ENCODE peak calls at places on chromosomes 16 and 17, in nine cellular contexts. Y is H7; Z is iris pigment epithelial cell; N is stimulated activated effector memory CD8-positive, alpha-beta T cell treated with anti-CD3 and anti-CD28 coated beads, Interleukin-12 subunit alpha, Interleukin-12 subunit beta, amount 100 ng/mL, for 72 hours; L is H9; M is ELF-1; U is fibroblast of pulmonary artery; D is germinal center; O is RPMI7951. K is an unnamed sample.

GRCh38 chr16:80045944-80046660 is 445.6 kb upstream of the MAF start:
- DNase-seq in L (no peak), D (no peak), Y (no peak), Z (no peak), M (no peak), N (no peak), U (no peak), O (no peak), K (no peak)

GRCh38 chr16:17963185-17963836 is 373.2 kb downstream of the NPIPA8 start:
- DNase-seq in M (peak; percentile 19), U (no peak), Y (no peak), N (no peak), Z (no peak), L (no peak), O (no peak), D (no peak), K (no peak)

GRCh38 chr16:74468807-74469511 is 47.7 kb upstream of the CLEC18B start:
- DNase-seq in L (no peak), N (no peak), O (no peak), D (no peak), M (no peak), U (no peak), Z (no peak), Y (no peak), K (no peak)

GRCh38 chr16:23257682-23258081 is 44.4 kb upstream of the SCNN1B start:
- DNase-seq in L (no peak), N (no peak), Z (no peak), D (no peak), U (no peak), O (no peak), Y (no peak), M (peak; percentile 85), K (no peak)

GRCh38 chr17:44159519-44160210 is 10.8 kb upstream of the ASB16 start:
- DNase-seq in D (no peak), M (no peak), O (peak; percentile 22), N (no peak), Y (no peak), L (no peak), U (peak; percentile 46), Z (peak; percentile 33), K (no peak)

GRCh38 chr17:43427362-43428043 is 28.7 kb downstream of the ARL4D start:
- DNase-seq in N (no peak), Y (no peak), M (no peak), L (no peak), U (no peak), O (no peak), Z (no peak), D (no peak), K (no peak)

GRCh38 chr17:34816806-34817205 is 144.5 kb downstream of the CCT6B start:
- DNase-seq in O (no peak), M (peak; percentile 88), Y (no peak), L (peak; percentile 68), N (no peak), D (no peak), Z (no peak), U (no peak), K (no peak)

GRCh38 chr16:31395647-31396046 is 2.5 kb downstream of the ITGAD start:
- DNase-seq in U (no peak), D (no peak), M (no peak), O (no peak), Y (no peak), N (no peak), Z (no peak), L (no peak), K (no peak)

GRCh38 chr16:85589688-85590505 is 23.2 kb upstream of the GSE1 start:
- DNase-seq in D (no peak), O (no peak), Z (no peak), M (no peak), U (no peak), N (no peak), Y (no peak), L (no peak), K (no peak)

GRCh38 chr17:82718986-82719685 is 2.6 kb downstream of the FN3KRP start:
- DNase-seq in U (no peak), M (no peak), L (no peak), D (no peak), Y (no peak), O (no peak), Z (no peak), N (no peak), K (no peak)

GRCh38 chr17:9768381-9768934 is 22.9 kb downstream of the DHRS7C start:
- DNase-seq in U (peak; percentile 52), Y (peak; percentile 56), D (peak; percentile 23), M (peak; percentile 18), O (peak; percentile 29), N (no peak), Z (peak; percentile 20), L (no peak), K (peak; percentile 15)

GRCh38 chr17:75181110-75181509 is 1.6 kb downstream of the SUMO2 start:
- DNase-seq in Y (peak; percentile 4), D (no peak), Z (peak; percentile 1), U (no peak), L (no peak), M (no peak), N (no peak), O (no peak), K (no peak)

GRCh38 chr17:6603746-6604325 is 36.7 kb downstream of the KIAA0753 start:
- DNase-seq in M (no peak), D (no peak), Y (no peak), L (no peak), O (no peak), U (peak; percentile 22), Z (peak; percentile 21), N (no peak), K (no peak)

GRCh38 chr16:8798174-8798527 is 512 bp downstream of the PMM2 start:
- DNase-seq in Z (peak; percentile 52), O (peak; percentile 18), N (no peak), M (no peak), D (no peak), L (no peak), U (peak; percentile 21), Y (no peak), K (no peak)

GRCh38 chr17:44757045-44757917 is 1.5 kb upstream of the ADAM11 start:
- DNase-seq in Y (peak; percentile 52), L (peak; percentile 27), O (no peak), M (no peak), Z (no peak), U (no peak), D (no peak), N (no peak), K (no peak)

GRCh38 chr17:79461041-79461440 is 149.8 kb downstream of the RBFOX3 start:
- DNase-seq in Y (no peak), Z (peak; percentile 33), L (no peak), M (no peak), D (no peak), O (peak; percentile 38), N (no peak), U (peak; percentile 1), K (peak; percentile 50)

GRCh38 chr16:1651055-1651454 is 27.0 kb upstream of the JPT2 start:
- DNase-seq in N (no peak), O (no peak), U (peak; percentile 14), Z (no peak), D (no peak), M (no peak), L (no peak), Y (no peak), K (no peak)

GRCh38 chr16:57372372-57373116 is at the start of gene CX3CL1:
- DNase-seq in Z (no peak), Y (peak; percentile 93), O (peak; percentile 78), M (peak; percentile 93), D (no peak), N (no peak), U (peak; percentile 50), L (peak; percentile 86), K (peak; percentile 76)

GRCh38 chr16:85425061-85425662 is 188.0 kb upstream of the GSE1 start:
- DNase-seq in Z (no peak), U (no peak), N (no peak), Y (no peak), M (no peak), D (no peak), O (no peak), L (no peak), K (no peak)

GRCh38 chr17:58200024-58200633 is 7.6 kb downstream of the EPX start:
- DNase-seq in Z (peak; percentile 41), N (peak; percentile 34), D (peak; percentile 70), O (peak; percentile 63), M (peak; percentile 84), L (peak; percentile 93), U (peak; percentile 53), Y (peak; percentile 89), K (peak; percentile 80)

GRCh38 chr17:56985371-56986162 is 7.6 kb downstream of the SCPEP1 start:
- DNase-seq in N (no peak), Y (no peak), U (no peak), L (no peak), D (no peak), M (no peak), Z (no peak), O (no peak), K (no peak)

GRCh38 chr17:55609737-55610201 is 98.5 kb upstream of the SMIM36 start:
- DNase-seq in O (peak; percentile 91), Y (no peak), L (no peak), M (no peak), D (no peak), N (no peak), U (peak; percentile 14), Z (peak; percentile 97), K (peak; percentile 77)

GRCh38 chr17:71801301-71801700 is 319.5 kb upstream of the SOX9 start:
- DNase-seq in D (no peak), U (no peak), O (peak; percentile 95), M (no peak), L (no peak), Y (no peak), Z (no peak), N (no peak), K (no peak)

GRCh38 chr17:59830846-59831486 is 61.8 kb downstream of the TUBD1 start:
- DNase-seq in L (no peak), Y (no peak), N (no peak), D (no peak), Z (no peak), U (no peak), M (no peak), O (no peak), K (no peak)

K was measured in H4.